ENCODE peak calls at places on chromosomes 7 and 10, in six cellular contexts. T is thoracic aorta, J is stomach, I is aorta, E is astrocyte of the spinal cord, Y is AG09309. Q is an unnamed sample.

GRCh38 chr7:88806280-88807037 is 10.9 kb upstream of the TEX47 start:
- DNase-seq in E (no peak), Y (no peak), J (no peak), T (no peak), I (no peak), Q (no peak)

GRCh38 chr7:27200761-27201230 is 905 bp upstream of the HOXA13 start:
- DNase-seq in E (no peak), J (no peak), T (no peak), I (peak; percentile 36), Y (no peak), Q (no peak)

GRCh38 chr7:128174391-128174790 is 66.7 kb upstream of the LEP start:
- DNase-seq in I (no peak), Y (no peak), T (no peak), J (no peak), E (no peak), Q (no peak)

GRCh38 chr7:120951826-120952225 is 1.2 kb downstream of the ING3 start:
- DNase-seq in T (no peak), J (no peak), E (no peak), Y (no peak), I (no peak), Q (no peak)

GRCh38 chr10:84469470-84469869 is 141.1 kb downstream of the CCSER2 start:
- DNase-seq in T (no peak), E (no peak), J (no peak), I (no peak), Y (no peak), Q (peak; percentile 10)

GRCh38 chr7:4797858-4798705 is 22.7 kb downstream of the AP5Z1 start:
- DNase-seq in E (peak; percentile 23), J (peak; percentile 48), I (peak; percentile 88), T (no peak), Y (no peak), Q (peak; percentile 49)

GRCh38 chr10:22319559-22320558 is 1.0 kb upstream of the BMI1 start:
- DNase-seq in J (no peak), E (no peak), T (no peak), I (no peak), Y (no peak), Q (peak; percentile 21)

GRCh38 chr10:125079091-125079600 is 81.2 kb downstream of the CTBP2 start:
- DNase-seq in I (peak; percentile 48), J (no peak), E (no peak), Y (no peak), T (no peak), Q (no peak)

GRCh38 chr7:15947749-15948148 is 261.3 kb upstream of the MEOX2 start:
- DNase-seq in J (no peak), T (no peak), E (no peak), I (no peak), Y (no peak), Q (peak; percentile 10)

GRCh38 chr10:83372646-83373045 is 766.7 kb upstream of the GHITM start:
- DNase-seq in I (no peak), Y (peak; percentile 24), J (no peak), E (peak; percentile 1), T (no peak), Q (no peak)

GRCh38 chr10:91700788-91701444 is 68.0 kb upstream of the PPP1R3C start:
- DNase-seq in Y (peak; percentile 27), E (peak; percentile 69), T (no peak), J (no peak), I (no peak), Q (peak; percentile 63)

GRCh38 chr7:139457153-139457946 is 26.1 kb downstream of the KLRG2 start:
- DNase-seq in E (no peak), I (no peak), Y (no peak), J (no peak), T (no peak), Q (peak; percentile 59)

GRCh38 chr7:40202851-40203250 is 68.0 kb downstream of the SUGCT start:
- DNase-seq in J (no peak), I (no peak), Y (no peak), T (no peak), E (no peak), Q (no peak)

GRCh38 chr7:25564980-25565379 is 336.7 kb upstream of the NPVF start:
- DNase-seq in T (no peak), E (no peak), J (no peak), I (no peak), Y (no peak), Q (no peak)

GRCh38 chr7:75776295-75776971 is 4.4 kb upstream of the CCL26 start:
- DNase-seq in I (no peak), Y (peak; percentile 90), E (peak; percentile 94), J (no peak), T (no peak), Q (peak; percentile 64)

GRCh38 chr7:116731737-116732335 is 59.8 kb downstream of the MET start:
- DNase-seq in J (no peak), I (no peak), Y (no peak), E (no peak), T (no peak), Q (no peak)

GRCh38 chr7:116736927-116737715 is 65.1 kb downstream of the MET start:
- DNase-seq in J (no peak), I (no peak), Y (no peak), T (no peak), E (peak; percentile 53), Q (peak; percentile 21)

GRCh38 chr7:116733924-116734591 is 62.1 kb downstream of the MET start:
- DNase-seq in T (no peak), I (no peak), E (no peak), Y (no peak), J (no peak), Q (no peak)

GRCh38 chr7:116732788-116733709 is 61.1 kb downstream of the MET start:
- DNase-seq in I (no peak), T (no peak), E (no peak), J (no peak), Y (no peak), Q (no peak)

DNA sequence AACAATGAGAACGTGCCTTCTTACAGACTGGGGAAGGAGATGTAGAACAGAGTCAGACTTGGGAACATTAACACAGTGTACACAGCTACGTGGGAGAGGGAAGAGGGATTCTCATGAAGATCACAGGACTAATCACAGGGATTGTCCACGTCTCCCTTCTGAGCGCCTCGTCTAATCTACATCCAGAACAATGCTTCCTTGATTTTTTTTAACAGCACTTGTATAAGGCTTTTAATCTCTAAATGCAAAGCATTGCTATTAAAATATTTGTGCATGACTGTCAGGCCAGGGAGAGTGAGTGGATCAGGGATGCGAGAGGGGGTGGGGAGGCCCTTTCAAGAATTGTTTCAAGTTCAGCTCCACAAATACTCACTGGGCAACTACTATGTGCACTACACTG is 62.7 kb downstream of the MET start:
- DNase-seq in Y (no peak), T (no peak), J (no peak), E (no peak), I (no peak), Q (no peak)
- H3K4me3 ChIP-seq in Y (no peak overlapping the region), T (no peak overlapping the region), J (no peak overlapping the region), E (no peak overlapping the region), I (no peak overlapping the region), Q (no peak overlapping the region)

GRCh38 chr7:23347682-23348180 is 48.6 kb downstream of the MALSU1 start:
- DNase-seq in T (no peak), Y (peak; percentile 55), E (peak; percentile 86), I (no peak), J (no peak), Q (peak; percentile 84)

GRCh38 chr7:23346316-23346715 is 47.2 kb downstream of the MALSU1 start:
- DNase-seq in T (no peak), Y (no peak), E (no peak), J (no peak), I (no peak), Q (no peak)

GRCh38 chr7:23343806-23344500 is 44.8 kb downstream of the MALSU1 start:
- DNase-seq in I (no peak), Y (no peak), T (no peak), J (no peak), E (peak; percentile 73), Q (no peak)

GRCh38 chr7:23349484-23350157 is 50.5 kb downstream of the MALSU1 start:
- DNase-seq in Y (peak; percentile 66), J (no peak), I (no peak), T (no peak), E (peak; percentile 77), Q (peak; percentile 64)

GRCh38 chr7:23347007-23347681 is 48.0 kb downstream of the MALSU1 start:
- DNase-seq in E (no peak), I (no peak), J (no peak), Y (no peak), T (no peak), Q (peak; percentile 12)
- H3K4me3 ChIP-seq in E (peak overlapping the region; percentile 30), I (no peak overlapping the region), J (no peak overlapping the region), Y (no peak overlapping the region), T (peak overlapping the region; percentile 37), Q (peak overlapping the region; percentile 15)

DNA sequence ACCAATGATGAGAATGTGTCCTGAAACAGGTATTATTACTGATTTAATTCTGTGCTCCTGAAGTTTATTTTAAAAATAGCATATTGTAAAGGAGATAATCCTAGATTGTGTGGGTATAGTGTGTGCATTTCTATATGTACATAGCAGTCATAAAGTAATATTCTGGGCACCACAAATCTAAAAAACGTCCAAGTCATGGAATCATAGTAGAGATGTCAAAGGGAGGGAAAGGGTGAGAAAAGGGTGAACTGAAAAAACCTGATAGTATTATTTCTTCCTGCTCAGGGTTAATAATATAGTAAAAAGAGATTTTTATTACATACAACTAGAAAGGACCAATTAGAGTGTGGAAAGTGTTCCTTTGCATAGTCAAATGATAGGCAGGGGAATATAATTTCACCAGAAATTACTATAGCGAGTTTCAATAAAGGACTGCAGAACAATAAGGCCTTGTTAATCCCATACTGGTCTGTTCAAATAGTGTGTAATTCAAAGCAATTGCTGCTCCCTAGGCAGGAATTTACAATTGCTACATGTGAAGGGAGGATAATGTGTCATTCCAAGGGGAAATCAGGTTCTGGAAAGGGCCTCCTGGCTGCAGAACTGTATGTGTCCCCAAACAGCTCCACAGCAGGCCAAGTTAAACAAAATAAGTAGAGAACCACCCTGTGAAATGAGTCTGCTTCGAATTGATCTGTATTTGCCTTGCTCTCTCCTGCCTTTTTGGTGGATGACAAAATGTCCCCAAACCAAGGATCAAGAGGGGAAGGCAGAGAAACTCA is 42.5 kb upstream of the KMT2E start:
- DNase-seq in T (no peak), J (peak; percentile 61), E (peak; percentile 53), I (no peak), Y (no peak), Q (peak; percentile 78)
- H3K4me3 ChIP-seq in T (no peak overlapping the region), J (no peak overlapping the region), E (no peak overlapping the region), I (no peak overlapping the region), Y (no peak overlapping the region), Q (no peak overlapping the region)

GRCh38 chr10:17644485-17644964 is 574 bp downstream of the STAM start:
- DNase-seq in J (no peak), E (peak; percentile 51), T (no peak), Y (no peak), I (no peak), Q (peak; percentile 46)

GRCh38 chr10:17649836-17650235 is 5.9 kb downstream of the STAM start:
- DNase-seq in E (no peak), I (no peak), J (no peak), T (no peak), Y (peak; percentile 42), Q (peak; percentile 80)

GRCh38 chr10:17649052-17649451 is 5.1 kb downstream of the STAM start:
- DNase-seq in I (no peak), J (no peak), E (no peak), T (no peak), Y (no peak), Q (no peak)

GRCh38 chr10:17645591-17646345 is 1.8 kb downstream of the STAM start:
- DNase-seq in J (no peak), I (no peak), Y (no peak), E (no peak), T (no peak), Q (no peak)

DNA sequence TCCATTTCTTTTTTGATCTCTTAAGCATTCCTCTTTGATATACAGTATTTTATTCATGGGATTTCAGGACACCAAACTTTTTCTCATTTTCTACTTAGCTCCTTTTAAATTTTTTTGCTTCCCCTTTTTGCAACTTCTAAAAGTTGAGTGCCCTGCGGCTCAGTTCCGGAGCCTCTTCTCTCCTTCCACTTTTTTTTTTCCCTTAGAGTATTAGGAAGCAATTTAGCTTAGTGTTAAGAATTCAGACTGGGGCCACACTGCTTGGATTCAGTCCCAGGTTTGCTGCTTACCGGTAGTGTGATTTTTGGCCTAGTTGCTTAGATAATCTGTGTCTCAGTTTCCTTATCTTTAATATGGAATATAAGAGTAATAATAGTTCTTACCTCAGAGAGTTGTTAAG is 3.4 kb downstream of the STAM start:
- DNase-seq in E (no peak), Y (no peak), T (no peak), I (no peak), J (peak; percentile 48), Q (peak; percentile 45)
- H3K4me3 ChIP-seq in E (no peak overlapping the region), Y (no peak overlapping the region), T (peak overlapping the region; percentile 43), I (no peak overlapping the region), J (no peak overlapping the region), Q (no peak overlapping the region)

Q was measured in cardiac fibroblast.